ENCODE peak calls at places on chromosomes 3 and 15, in ten cellular contexts. Z, R, A, G, D, Y, U, P, S and N are unnamed samples.

GRCh38 chr3:176776622-176777021 is 420.7 kb downstream of the TBL1XR1 start:
- DNase-seq in D (no peak), A (no peak), Z (no peak), R (no peak), P (no peak), S (no peak), U (no peak), G (no peak), Y (no peak), N (no peak)

GRCh38 chr15:89781891-89782618 is 5.9 kb downstream of the MESP2 start:
- DNase-seq in A (no peak), Y (peak; percentile 37), S (peak; percentile 22), P (no peak), G (no peak), Z (no peak), U (no peak), D (no peak), R (peak; percentile 18), N (no peak)

GRCh38 chr3:1798711-1799410 is 299.8 kb upstream of the CNTN4 start:
- DNase-seq in R (no peak), Z (no peak), P (no peak), U (no peak), G (no peak), A (no peak), D (no peak), Y (no peak), S (no peak), N (no peak)

GRCh38 chr3:149879872-149880271 is 66.9 kb downstream of the RNF13 start:
- DNase-seq in U (peak; percentile 80), Z (no peak), A (peak; percentile 70), D (peak; percentile 31), S (no peak), R (peak; percentile 49), P (no peak), G (peak; percentile 71), Y (peak; percentile 39), N (peak; percentile 58)

GRCh38 chr3:196220991-196221390 is 4.7 kb downstream of the SLC51A start:
- DNase-seq in U (no peak), R (no peak), S (no peak), D (no peak), P (no peak), G (no peak), A (no peak), Y (no peak), Z (no peak), N (no peak)

GRCh38 chr3:104392327-104392726 is 974.4 kb upstream of the ALCAM start:
- DNase-seq in U (no peak), R (no peak), Z (no peak), S (no peak), A (no peak), G (no peak), P (no peak), Y (no peak), D (no peak), N (no peak)

GRCh38 chr3:134795776-134796312 is 784 bp downstream of the EPHB1 start:
- DNase-seq in G (peak; percentile 23), P (peak; percentile 80), Z (no peak), S (peak; percentile 82), U (no peak), D (no peak), A (peak; percentile 49), Y (no peak), R (no peak), N (no peak)

GRCh38 chr3:69294014-69294771 is 91.7 kb downstream of the FRMD4B start:
- DNase-seq in S (no peak), G (no peak), D (peak; percentile 37), P (no peak), Y (no peak), R (no peak), A (no peak), U (no peak), Z (no peak), N (no peak)

GRCh38 chr3:194731496-194732073 is 45.9 kb downstream of the FAM43A start:
- DNase-seq in Z (no peak), D (no peak), U (no peak), A (no peak), G (no peak), Y (no peak), S (no peak), R (no peak), P (no peak), N (no peak)

GRCh38 chr3:72185549-72186484 is 400.9 kb upstream of the PROK2 start:
- DNase-seq in P (no peak), U (no peak), R (peak; percentile 42), G (peak; percentile 29), Y (no peak), S (no peak), Z (no peak), D (no peak), A (no peak), N (no peak)